ENCODE peak calls at places on chromosomes 7 and 10, in eight cellular contexts. F, Z, V, Q, E, S, N and M are unnamed samples.

GRCh38 chr7:43905954-43906326 is 456 bp downstream of the URGCP start:
- DNase-seq in F (peak; percentile 48), Z (no peak), V (peak; percentile 45), Q (peak; percentile 33), E (peak; percentile 52), S (peak; percentile 53), N (peak; percentile 10), M (no peak)

GRCh38 chr10:97230146-97230545 is 44.4 kb upstream of the SLIT1 start:
- DNase-seq in F (no peak), Z (no peak), V (peak; percentile 26), Q (peak; percentile 60), E (no peak), S (no peak), N (peak; percentile 46), M (no peak)

GRCh38 chr10:609868-610545 is 79.5 kb downstream of the DIP2C start:
- DNase-seq in F (no peak), Z (no peak), V (no peak), Q (no peak), E (no peak), S (peak; percentile 83), N (no peak), M (no peak)

GRCh38 chr10:123926401-123927264 is 35.0 kb upstream of the CPXM2 start:
- DNase-seq in F (no peak), Z (peak; percentile 29), V (peak; percentile 5), Q (peak; percentile 88), E (peak; percentile 14), S (no peak), N (peak; percentile 42), M (no peak)

GRCh38 chr10:102802920-102803534 is 34.2 kb downstream of the CYP17A1 start:
- DNase-seq in F (no peak), Z (peak; percentile 91), V (peak; percentile 99), Q (peak; percentile 98), E (peak; percentile 94), S (no peak), N (peak; percentile 89), M (peak; percentile 73)

GRCh38 chr10:133126431-133127290 is 33.4 kb upstream of the KNDC1 start:
- DNase-seq in F (peak; percentile 18), Z (no peak), V (no peak), Q (no peak), E (no peak), S (no peak), N (no peak), M (no peak)

GRCh38 chr10:84308481-84309304 is 19.7 kb upstream of the CCSER2 start:
- DNase-seq in F (peak; percentile 67), Z (peak; percentile 42), V (peak; percentile 80), Q (peak; percentile 19), E (peak; percentile 49), S (no peak), N (peak; percentile 29), M (no peak)

GRCh38 chr10:31242902-31243301 is 76.1 kb upstream of the ZEB1 start:
- DNase-seq in F (no peak), Z (peak; percentile 60), V (peak; percentile 79), Q (peak; percentile 100), E (peak; percentile 84), S (no peak), N (peak; percentile 80), M (peak; percentile 99)

GRCh38 chr7:17651926-17652385 is 288.3 kb downstream of the SNX13 start:
- DNase-seq in F (peak; percentile 38), Z (peak; percentile 82), V (peak; percentile 81), Q (peak; percentile 97), E (peak; percentile 79), S (no peak), N (peak; percentile 70), M (peak; percentile 67)

GRCh38 chr10:50636576-50636975 is 12.8 kb upstream of the SGMS1 start:
- DNase-seq in F (no peak), Z (no peak), V (no peak), Q (no peak), E (no peak), S (no peak), N (no peak), M (no peak)

GRCh38 chr10:125130886-125131285 is 29.5 kb downstream of the CTBP2 start:
- DNase-seq in F (no peak), Z (no peak), V (no peak), Q (no peak), E (no peak), S (no peak), N (no peak), M (no peak)

GRCh38 chr10:59809644-59809974 is 56.4 kb upstream of the MRLN start:
- DNase-seq in F (no peak), Z (no peak), V (no peak), Q (no peak), E (no peak), S (no peak), N (no peak), M (no peak)
- TF ChIP-seq CTCF in F (no peak), Z (no peak), V (no peak), Q (no peak), E (no peak), S (no peak), N (no peak), M (no peak)

GRCh38 chr10:15088428-15089261 is at the start of gene ACBD7:
- DNase-seq in F (peak; percentile 83), Z (no peak), V (peak; percentile 81), Q (peak; percentile 56), E (peak; percentile 74), S (peak; percentile 94), N (peak; percentile 54), M (no peak)

GRCh38 chr10:15084502-15084922 is 4.1 kb downstream of the ACBD7 start:
- DNase-seq in F (no peak), Z (peak; percentile 52), V (peak; percentile 100), Q (peak; percentile 95), E (peak; percentile 97), S (peak; percentile 82), N (peak; percentile 92), M (peak; percentile 93)

GRCh38 chr10:15083674-15084501 is 4.7 kb downstream of the ACBD7 start:
- DNase-seq in F (no peak), Z (no peak), V (no peak), Q (no peak), E (no peak), S (no peak), N (no peak), M (no peak)
- H3K4me3 ChIP-seq in F (peak overlapping the region; percentile 23), Z (peak overlapping the region; percentile 41), V (peak overlapping the region; percentile 62), Q (peak overlapping the region; percentile 62), E (peak overlapping the region; percentile 70), S (no peak overlapping the region), N (peak overlapping the region; percentile 22), M (peak overlapping the region; percentile 51)

GRCh38 chr10:60611291-60611747 is 167.0 kb upstream of the CDK1 start:
- DNase-seq in F (no peak), Z (no peak), V (peak; percentile 72), Q (peak; percentile 83), E (peak; percentile 9), S (no peak), N (peak; percentile 99), M (no peak)
- TF ChIP-seq CTCF in F (no peak), Z (no peak), V (no peak), Q (no peak), E (no peak), S (no peak), N (no peak), M (no peak)

DNA sequence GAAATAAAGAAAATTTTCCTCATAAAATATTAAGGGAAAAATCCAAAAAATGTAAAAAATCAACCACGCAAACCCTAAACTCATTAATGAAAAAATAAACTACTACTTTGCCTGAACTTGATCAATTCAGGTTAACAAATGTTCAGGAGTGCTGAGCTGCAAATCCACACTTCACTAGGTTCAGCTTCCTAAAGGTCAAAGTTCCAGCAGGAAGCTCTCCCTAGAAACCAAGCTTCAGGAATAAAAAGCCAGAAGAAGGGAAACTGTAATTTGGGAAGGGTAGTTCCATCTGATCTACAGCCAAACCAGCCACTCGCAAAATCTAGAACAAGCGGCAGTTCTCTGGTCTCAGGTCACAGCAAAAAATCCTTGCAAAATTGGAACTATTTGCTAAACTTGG is 7.8 kb upstream of the NMT2 start:
- DNase-seq in F (no peak), Z (no peak), V (no peak), Q (no peak), E (no peak), S (no peak), N (no peak), M (no peak)
- H3K4me3 ChIP-seq in F (no peak overlapping the region), Z (no peak overlapping the region), V (no peak overlapping the region), Q (no peak overlapping the region), E (no peak overlapping the region), S (no peak overlapping the region), N (no peak overlapping the region), M (no peak overlapping the region)